ENCODE peak calls at places on chromosome 5, in six cellular contexts. U, F, J, W, H and Y are unnamed samples.

GRCh38 chr5:124844371-124844770 is 97.9 kb upstream of the ZNF608 start:
- DNase-seq in F (no peak), H (no peak), U (no peak), W (no peak), J (no peak), Y (no peak)

GRCh38 chr5:180343110-180343845 is 9.9 kb downstream of the GFPT2 start:
- DNase-seq in H (no peak), W (peak), J (no peak), F (no peak), U (no peak), Y (no peak)

GRCh38 chr5:1122511-1123284 is 10.8 kb upstream of the SLC12A7 start:
- DNase-seq in J (no peak), H (no peak), W (no peak), F (no peak), U (no peak), Y (no peak)

GRCh38 chr5:134430001-134430569 is 18.4 kb upstream of the CDKN2AIPNL start:
- DNase-seq in W (no peak), J (no peak), H (no peak), U (no peak), F (no peak), Y (no peak)

GRCh38 chr5:117604845-117605244 is 1030.2 kb upstream of the SEMA6A start:
- DNase-seq in H (no peak), F (no peak), J (no peak), W (no peak), U (no peak), Y (no peak)

GRCh38 chr5:126395198-126395597 is 28.0 kb upstream of the GRAMD2B start:
- DNase-seq in H (no peak), U (no peak), J (no peak), W (no peak), F (no peak), Y (peak)

GRCh38 chr5:99061711-99062110 is 132.9 kb upstream of the CHD1 start:
- DNase-seq in F (no peak), J (no peak), U (no peak), H (no peak), W (no peak), Y (no peak)

GRCh38 chr5:113256671-113257452 is 177.9 kb downstream of the TSSK1B start:
- DNase-seq in F (no peak), H (no peak), U (no peak), W (no peak), J (no peak), Y (no peak)

GRCh38 chr5:168552146-168552545 is 23.0 kb downstream of the FBLL1 start:
- DNase-seq in H (no peak), W (no peak), J (no peak), F (no peak), U (no peak), Y (no peak)

GRCh38 chr5:80754900-80755299 is 100.1 kb upstream of the DHFR start:
- DNase-seq in H (no peak), U (peak), W (no peak), J (no peak), F (no peak), Y (no peak)

GRCh38 chr5:130966990-130967389 is 198.1 kb downstream of the HINT1 start:
- DNase-seq in U (no peak), F (no peak), J (no peak), W (no peak), H (no peak), Y (no peak)

GRCh38 chr5:66660401-66660800 is 64.2 kb downstream of the MAST4 start:
- DNase-seq in U (no peak), J (no peak), W (no peak), F (no peak), H (no peak), Y (no peak)

GRCh38 chr5:31678180-31678579 is 39.2 kb downstream of the PDZD2 start:
- DNase-seq in W (no peak), J (no peak), H (no peak), U (no peak), F (no peak), Y (no peak)

GRCh38 chr5:116379306-116379705 is 195.3 kb downstream of the SEMA6A start:
- DNase-seq in F (no peak), J (no peak), W (no peak), H (no peak), U (no peak), Y (no peak)

GRCh38 chr5:15365040-15365439 is 134.9 kb upstream of the FBXL7 start:
- DNase-seq in U (no peak), J (no peak), F (no peak), W (no peak), H (no peak), Y (no peak)

GRCh38 chr5:35926389-35927051 is 11.9 kb downstream of the CAPSL start:
- DNase-seq in F (peak), W (no peak), J (peak), U (no peak), H (peak), Y (peak)

GRCh38 chr5:141716009-141716408 is 34.0 kb upstream of the ARAP3 start:
- DNase-seq in H (no peak), F (no peak), J (no peak), U (no peak), W (no peak), Y (no peak)

GRCh38 chr5:160133071-160133917 is 14.0 kb upstream of the PWWP2A start:
- DNase-seq in J (peak), F (no peak), W (peak), H (no peak), U (no peak), Y (no peak)

GRCh38 chr5:72106922-72107873 is at the start of gene MAP1B:
- DNase-seq in J (peak), F (peak), U (no peak), H (no peak), W (peak), Y (no peak)

GRCh38 chr5:177491429-177491945 is 5.9 kb downstream of the PDLIM7 start:
- DNase-seq in F (peak), W (no peak), H (no peak), U (no peak), J (peak), Y (no peak)

DNA sequence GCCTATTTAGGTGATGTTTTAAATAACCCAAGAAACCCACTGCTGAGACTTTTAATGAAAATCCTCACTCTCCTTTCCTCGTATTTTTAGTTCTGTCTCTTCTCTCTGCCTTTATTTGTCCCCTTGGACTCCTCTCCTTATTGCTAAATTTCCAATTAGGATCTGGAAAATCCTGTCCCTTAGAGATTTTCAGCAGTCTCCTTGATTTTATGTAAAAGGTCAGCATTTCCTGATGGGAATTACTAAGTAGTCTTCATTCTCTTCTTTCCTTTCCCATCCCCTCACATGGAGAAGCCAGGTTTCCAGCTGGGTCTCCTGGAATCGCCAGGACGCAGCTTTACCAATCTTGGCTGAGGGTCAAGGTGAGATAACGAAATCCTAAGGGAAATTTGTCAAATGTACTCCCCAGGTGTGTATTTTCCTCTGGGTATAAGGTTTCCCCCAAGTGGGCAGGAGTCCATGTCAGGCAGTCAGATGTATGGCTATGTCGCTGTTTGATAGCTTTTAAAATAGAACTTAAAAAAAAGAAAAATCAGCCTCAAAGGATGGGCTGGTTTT is 11.7 kb downstream of the STC2 start:
- DNase-seq in F (no peak), J (no peak), W (no peak), U (no peak), H (no peak), Y (no peak)
- H3K9ac ChIP-seq in F (no peak), J (no peak), W (no peak), U (no peak), H (no peak), Y (peak)

DNA sequence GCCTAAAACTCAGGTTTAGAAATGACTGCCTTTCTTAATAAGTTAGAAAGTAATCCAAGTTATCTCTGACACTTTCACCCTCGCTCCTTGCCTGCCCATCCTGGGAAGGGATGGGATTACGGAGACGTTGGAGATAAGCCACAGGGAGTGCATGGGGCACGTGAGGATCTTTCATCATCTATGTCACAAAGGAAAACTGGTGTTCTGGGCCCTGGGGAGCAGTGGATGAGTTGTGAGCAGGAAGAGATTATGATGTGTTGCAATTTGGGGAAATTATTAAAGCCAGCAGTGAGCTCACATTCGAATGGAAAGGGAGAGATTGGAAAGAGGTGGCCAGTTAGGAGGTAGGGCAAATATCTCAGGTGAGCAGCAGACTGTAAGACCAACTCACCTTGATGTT is 12.8 kb downstream of the AFAP1L1 start:
- DNase-seq in H (no peak), W (no peak), U (no peak), J (no peak), F (no peak), Y (no peak)
- TF ChIP-seq POLR2AphosphoS5 in H (no peak), W (no peak), U (no peak), J (no peak), F (no peak), Y (no peak)

GRCh38 chr5:157479612-157480510 is 19.8 kb downstream of the NIPAL4 start:
- DNase-seq in F (peak), J (no peak), U (no peak), W (no peak), H (no peak), Y (no peak)
- H3K9ac ChIP-seq in F (peak), J (no peak), U (no peak), W (no peak), H (no peak), Y (no peak)

DNA sequence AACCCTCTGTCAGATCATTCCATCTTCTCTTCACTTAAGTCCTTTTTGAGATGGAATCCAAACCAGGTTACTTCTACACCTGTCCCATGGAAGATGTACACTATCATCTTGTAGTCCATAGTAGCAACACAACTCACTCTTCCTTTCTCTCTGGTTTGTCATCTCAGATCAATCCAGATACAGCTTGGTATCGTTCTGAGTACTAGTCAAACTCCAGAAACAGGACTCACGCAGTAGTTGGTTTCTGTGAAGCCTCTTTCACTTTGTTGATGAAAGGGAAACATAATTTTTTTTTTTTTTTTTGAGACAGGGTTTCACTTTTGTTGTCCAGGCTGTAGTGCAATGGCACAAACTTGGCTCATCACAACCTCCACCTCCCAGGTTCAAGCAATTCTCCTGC is 484.0 kb downstream of the PRDM9 start:
- DNase-seq in J (no peak), W (no peak), F (no peak), H (no peak), U (peak), Y (no peak)
- TF ChIP-seq POLR2AphosphoS5 in J (no peak), W (no peak), F (no peak), H (no peak), U (no peak), Y (no peak)

GRCh38 chr5:143662020-143662419 is 149.9 kb upstream of the HMHB1 start:
- DNase-seq in F (no peak), J (no peak), W (no peak), U (no peak), H (no peak), Y (no peak)
- H3K9ac ChIP-seq in F (no peak), J (no peak), W (no peak), U (no peak), H (no peak), Y (no peak)

GRCh38 chr5:111735829-111736228 is 21.2 kb downstream of the NREP start:
- DNase-seq in J (no peak), H (no peak), F (no peak), U (no peak), W (peak), Y (no peak)

GRCh38 chr5:111734597-111734996 is 22.4 kb downstream of the NREP start:
- DNase-seq in H (no peak), F (no peak), U (no peak), J (no peak), W (no peak), Y (no peak)

GRCh38 chr5:111731638-111732037 is 25.4 kb downstream of the NREP start:
- DNase-seq in U (no peak), W (no peak), J (no peak), F (no peak), H (no peak), Y (no peak)

GRCh38 chr5:111733571-111733970 is 23.4 kb downstream of the NREP start:
- DNase-seq in U (no peak), H (no peak), J (no peak), F (no peak), W (no peak), Y (no peak)

GRCh38 chr5:111734013-111734412 is 23.0 kb downstream of the NREP start:
- DNase-seq in F (no peak), H (no peak), J (no peak), U (no peak), W (no peak), Y (no peak)
- TF ChIP-seq POLR2AphosphoS5 in F (no peak), H (no peak), J (no peak), U (no peak), W (no peak), Y (no peak)

GRCh38 chr5:170218730-170219129 is 14.1 kb upstream of the C5orf58 start:
- DNase-seq in U (no peak), H (no peak), W (no peak), F (no peak), J (no peak), Y (no peak)

GRCh38 chr5:170220196-170220595 is 12.6 kb upstream of the C5orf58 start:
- DNase-seq in U (no peak), W (no peak), F (no peak), J (no peak), H (no peak), Y (no peak)

GRCh38 chr5:170221319-170221718 is 11.5 kb upstream of the C5orf58 start:
- DNase-seq in H (no peak), W (no peak), J (no peak), U (no peak), F (no peak), Y (no peak)

GRCh38 chr5:170216262-170216864 is 16.4 kb upstream of the C5orf58 start:
- DNase-seq in U (no peak), J (peak), W (no peak), H (peak), F (peak), Y (peak)

DNA sequence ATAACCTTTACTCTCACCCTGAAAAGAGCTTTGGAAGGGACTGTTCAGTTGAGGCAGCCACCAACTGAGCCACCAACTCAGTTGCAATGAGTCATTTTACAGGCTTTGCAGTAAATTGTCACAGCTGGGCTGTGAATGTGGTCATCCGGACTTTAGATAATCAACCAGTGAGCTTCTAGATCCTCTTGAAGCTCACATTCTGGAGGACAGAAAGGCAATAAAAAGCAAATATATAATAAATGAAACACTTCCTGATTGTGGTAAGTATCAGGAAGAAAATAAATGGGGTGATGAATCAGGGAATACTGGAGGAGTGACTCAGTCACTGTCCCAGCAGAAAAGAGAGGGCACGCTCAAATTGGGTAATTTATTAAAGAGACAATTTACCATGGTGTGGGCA is 13.2 kb upstream of the C5orf58 start:
- DNase-seq in F (no peak), H (peak), U (no peak), J (no peak), W (no peak), Y (no peak)
- H3K9ac ChIP-seq in F (no peak), H (no peak), U (no peak), J (no peak), W (no peak), Y (no peak)

DNA sequence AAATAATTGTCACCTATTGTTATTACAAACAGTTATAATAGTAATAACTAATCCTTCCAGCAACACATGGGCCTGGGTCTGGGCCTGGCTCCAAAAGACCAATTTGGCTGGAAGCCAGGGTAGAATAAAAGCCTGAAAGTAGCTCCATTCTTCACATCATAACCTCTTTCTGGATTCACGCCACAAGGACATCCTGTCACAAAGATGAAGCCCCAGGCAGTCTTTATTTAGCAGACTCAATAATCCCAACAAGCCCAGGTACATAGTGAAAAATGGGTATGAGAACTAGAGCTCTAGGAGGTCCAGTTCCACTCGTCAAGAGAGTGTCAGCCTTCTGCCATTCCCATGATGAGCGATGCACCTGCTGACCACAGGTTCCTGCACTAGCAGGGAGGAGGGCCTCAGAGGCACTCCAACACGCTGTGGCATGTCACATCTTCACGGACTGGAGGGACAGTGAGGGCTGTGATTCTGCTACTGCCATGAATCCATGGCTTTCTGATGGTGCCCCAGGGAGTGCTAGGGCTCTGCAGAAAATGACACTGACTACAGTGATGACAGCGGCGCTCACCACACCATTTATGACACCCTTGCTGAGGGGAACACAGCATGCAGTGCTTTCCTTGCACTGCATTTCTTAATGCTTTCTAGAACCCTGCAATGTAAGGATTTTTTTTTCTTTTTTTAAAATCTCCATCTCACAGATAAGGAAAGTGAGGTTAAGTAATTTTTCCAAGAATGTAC is 124.8 kb downstream of the SPOCK1 start:
- DNase-seq in F (no peak), H (no peak), W (no peak), U (no peak), J (no peak), Y (no peak)
- TF ChIP-seq POLR2AphosphoS5 in F (no peak), H (no peak), W (no peak), U (no peak), J (no peak), Y (no peak)

GRCh38 chr5:138504799-138505198 is 38.2 kb downstream of the ETF1 start:
- DNase-seq in H (no peak), J (no peak), F (no peak), W (no peak), U (no peak), Y (no peak)

GRCh38 chr5:138502121-138502520 is 36.8 kb downstream of the EGR1 start:
- DNase-seq in U (no peak), W (no peak), F (no peak), H (no peak), J (no peak), Y (no peak)

GRCh38 chr5:138506370-138507113 is 36.5 kb downstream of the ETF1 start:
- DNase-seq in H (no peak), J (no peak), U (no peak), W (no peak), F (peak), Y (no peak)

GRCh38 chr5:138502521-138502920 is 37.2 kb downstream of the EGR1 start:
- DNase-seq in J (no peak), U (no peak), F (no peak), H (no peak), W (no peak), Y (no peak)

GRCh38 chr5:138503487-138504270 is 38.4 kb downstream of the EGR1 start:
- DNase-seq in H (peak), U (peak), F (peak), W (no peak), J (peak), Y (no peak)
- H3K9ac ChIP-seq in H (no peak), U (no peak), F (no peak), W (no peak), J (no peak), Y (no peak)